ENCODE peak calls at places on chromosomes 16 and 17, in four cellular contexts. L, K, O and N are unnamed samples.

GRCh38 chr17:79043931-79044320 is 20.0 kb downstream of the C1QTNF1 start:
- DNase-seq in L (no peak), K (no peak), O (no peak), N (no peak)

GRCh38 chr17:2649191-2649590 is 55.7 kb downstream of the PAFAH1B1 start:
- DNase-seq in L (no peak), K (no peak), O (no peak), N (no peak)

GRCh38 chr17:68705331-68706166 is 104.4 kb upstream of the FAM20A start:
- DNase-seq in L (no peak), K (no peak), O (no peak), N (no peak)

GRCh38 chr16:53629607-53630312 is 73.9 kb downstream of the RPGRIP1L start:
- DNase-seq in L (no peak), K (no peak), O (no peak), N (no peak)

GRCh38 chr16:25066426-25066746 is 45.2 kb upstream of the LCMT1 start:
- DNase-seq in L (no peak), K (no peak), O (no peak), N (no peak)

GRCh38 chr16:30948956-30949654 is at the start of gene ORAI3:
- DNase-seq in L (no peak), K (peak), O (no peak), N (peak)

GRCh38 chr16:56932588-56933265 is 785 bp downstream of the HERPUD1 start:
- DNase-seq in L (peak), K (peak), O (no peak), N (peak)

GRCh38 chr16:9012848-9013507 is 49.3 kb upstream of the USP7 start:
- DNase-seq in L (no peak), K (no peak), O (no peak), N (no peak)

GRCh38 chr17:4666296-4666695 is 24.8 kb upstream of the ALOX15 start:
- DNase-seq in L (no peak), K (no peak), O (no peak), N (no peak)

GRCh38 chr17:21463779-21464407 is 87.7 kb downstream of the KCNJ12 start:
- DNase-seq in L (no peak), K (no peak), O (no peak), N (peak)

GRCh38 chr16:14249291-14250032 is 178.3 kb downstream of the MRTFB start:
- DNase-seq in L (no peak), K (peak), O (peak), N (peak)

GRCh38 chr17:45230410-45230786 is 8.7 kb downstream of the FMNL1 start:
- DNase-seq in L (no peak), K (no peak), O (no peak), N (no peak)

GRCh38 chr16:78307824-78308528 is 208.5 kb downstream of the WWOX start:
- DNase-seq in L (no peak), K (no peak), O (no peak), N (no peak)

GRCh38 chr16:74469946-74470478 is 48.7 kb upstream of the CLEC18B start:
- DNase-seq in L (no peak), K (no peak), O (no peak), N (no peak)

GRCh38 chr16:5615868-5616642 is 518.5 kb upstream of the EEF2KMT start:
- DNase-seq in L (no peak), K (peak), O (peak), N (peak)

GRCh38 chr17:9195346-9195870 is 174.1 kb downstream of the NTN1 start:
- DNase-seq in L (no peak), K (no peak), O (no peak), N (no peak)

GRCh38 chr17:19327039-19327776 is 35.3 kb downstream of the B9D1 start:
- DNase-seq in L (no peak), K (no peak), O (peak), N (no peak)

GRCh38 chr16:80231888-80232287 is 308.9 kb upstream of the DYNLRB2 start:
- DNase-seq in L (no peak), K (no peak), O (peak), N (no peak)

GRCh38 chr17:43584666-43585102 is 38.5 kb upstream of the ETV4 start:
- DNase-seq in L (no peak), K (no peak), O (no peak), N (no peak)

GRCh38 chr17:81003711-81004335 is 12.2 kb downstream of the CHMP6 start:
- DNase-seq in L (no peak), K (no peak), O (no peak), N (no peak)

GRCh38 chr16:4601317-4602186 is 13.1 kb downstream of the UBALD1 start:
- DNase-seq in L (no peak), K (peak), O (no peak), N (no peak)

GRCh38 chr16:85126731-85127662 is 14.7 kb upstream of the CIBAR2 start:
- DNase-seq in L (no peak), K (no peak), O (peak), N (no peak)

GRCh38 chr17:49992191-49992932 is 2.7 kb downstream of the DLX3 start:
- DNase-seq in L (no peak), K (no peak), O (no peak), N (no peak)

GRCh38 chr16:82612263-82612662 is 14.5 kb upstream of the CDH13 start:
- DNase-seq in L (no peak), K (no peak), O (no peak), N (no peak)

GRCh38 chr16:81181013-81181720 is 57.3 kb upstream of the BCO1 start:
- DNase-seq in L (peak), K (peak), O (peak), N (peak)

GRCh38 chr17:8289103-8289397 is 580 bp downstream of the RANGRF start:
- DNase-seq in L (no peak), K (no peak), O (no peak), N (no peak)

GRCh38 chr16:84048306-84048705 is 5.7 kb upstream of the SLC38A8 start:
- DNase-seq in L (no peak), K (no peak), O (no peak), N (no peak)
- TF ChIP-seq CTCF in L (no peak), K (no peak), O (peak), N (no peak)

GRCh38 chr16:3129137-3130131 is 5.4 kb upstream of the ZNF213 start:
- DNase-seq in L (peak), K (peak), O (peak), N (peak)
- TF ChIP-seq CTCF in L (peak), K (peak), O (peak), N (peak)

GRCh38 chr17:28368915-28369683 is 1.0 kb downstream of the VTN start:
- DNase-seq in L (no peak), K (no peak), O (no peak), N (no peak)

GRCh38 chr17:28370744-28371103 is 617 bp upstream of the VTN start:
- DNase-seq in L (no peak), K (no peak), O (no peak), N (no peak)

GRCh38 chr17:28368306-28368831 is 1.7 kb downstream of the VTN start:
- DNase-seq in L (no peak), K (no peak), O (no peak), N (no peak)

GRCh38 chr17:28370035-28370743 is at the start of gene VTN:
- DNase-seq in L (no peak), K (no peak), O (no peak), N (peak)

DNA sequence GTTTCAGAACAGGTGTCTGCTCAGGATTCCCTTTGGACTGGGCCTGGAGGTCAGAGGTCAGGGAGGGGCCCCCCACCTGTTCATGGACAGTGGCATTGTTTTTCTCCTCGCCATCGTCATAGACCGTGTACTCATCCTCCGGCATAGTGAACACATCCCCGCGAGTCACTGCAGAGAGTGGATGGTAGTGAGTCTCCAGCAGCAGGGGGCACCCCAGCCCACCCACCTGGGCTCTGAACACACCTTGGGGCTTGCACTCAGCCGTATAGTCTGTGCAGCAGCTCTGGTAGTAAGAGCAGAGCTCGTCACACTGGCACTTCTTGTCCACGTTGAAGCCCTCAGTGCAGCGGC is 448 bp downstream of the VTN start:
- DNase-seq in L (no peak), K (no peak), O (no peak), N (no peak)
- TF ChIP-seq CTCF in L (no peak), K (no peak), O (no peak), N (no peak)

DNA sequence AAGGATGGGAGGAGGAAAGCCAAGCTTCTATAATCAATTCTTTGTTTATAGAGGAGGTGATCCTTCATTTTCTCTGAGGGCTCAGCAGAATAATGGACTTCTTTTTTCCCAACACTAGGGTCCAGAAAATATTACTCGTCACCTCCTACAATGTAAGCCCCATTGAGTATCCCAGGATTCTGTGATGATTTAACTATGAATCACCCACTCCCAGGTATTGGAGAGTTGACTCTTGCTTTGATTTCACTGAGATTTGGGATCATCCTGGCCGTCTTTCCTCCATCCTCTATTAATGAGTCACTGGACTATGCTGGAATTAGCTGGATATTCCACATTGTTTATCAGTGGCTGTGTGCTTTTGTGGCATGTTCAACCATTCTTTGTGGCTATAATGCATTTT is 452.0 kb downstream of the NPIPA7 start:
- DNase-seq in L (no peak), K (no peak), O (no peak), N (no peak)
- TF ChIP-seq CTCF in L (no peak), K (no peak), O (no peak), N (no peak)

DNA sequence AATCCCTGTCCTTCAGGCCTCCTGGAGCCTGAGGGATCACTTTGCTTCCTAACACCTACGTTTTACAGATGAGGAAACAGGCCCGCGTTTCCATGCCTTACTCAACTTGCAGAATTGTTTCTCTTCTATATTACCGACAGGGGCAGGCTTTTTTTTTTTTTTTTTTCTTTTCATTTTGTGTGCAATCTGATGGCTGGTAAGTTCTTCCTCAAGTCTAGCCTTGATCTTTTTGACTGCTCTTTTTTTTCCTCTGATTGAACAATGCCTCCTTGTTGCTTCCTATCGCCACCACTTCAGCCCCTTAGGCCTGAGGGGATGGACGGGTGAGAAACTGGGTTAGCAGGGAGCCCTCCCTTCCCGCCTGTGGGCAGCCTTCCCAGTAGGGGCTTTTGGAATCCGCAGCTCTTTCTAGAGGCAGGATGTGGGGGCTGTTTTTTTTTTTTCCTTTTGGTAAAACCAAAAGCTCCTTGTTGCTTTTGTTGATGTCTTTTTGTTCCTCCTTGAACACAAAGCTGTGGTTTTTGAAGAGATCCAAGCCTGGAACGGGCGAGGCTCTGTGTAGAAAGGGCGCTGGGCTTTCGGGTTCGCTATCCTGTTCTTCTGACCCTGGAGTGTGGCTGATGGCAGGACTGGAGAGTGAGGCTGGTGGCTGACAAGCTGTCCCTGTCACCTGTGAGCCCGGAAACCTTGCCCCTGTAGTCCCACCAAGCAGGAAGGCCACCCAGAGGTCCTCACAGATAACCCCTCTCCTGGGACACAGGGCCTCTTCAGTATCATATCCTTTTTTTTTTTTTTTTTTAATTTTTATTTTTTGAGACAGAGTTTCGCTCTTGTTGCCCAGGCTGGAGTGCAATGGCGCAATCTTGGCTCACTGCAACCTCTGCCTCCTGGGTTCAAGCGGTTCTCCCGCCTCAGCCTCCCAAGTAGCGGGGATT is 14.0 kb downstream of the LASP1 start:
- DNase-seq in L (no peak), K (no peak), O (peak), N (no peak)
- TF ChIP-seq CTCF in L (no peak), K (no peak), O (no peak), N (no peak)

GRCh38 chr17:31013844-31014243 is 43.0 kb downstream of the RNF135 start:
- DNase-seq in L (no peak), K (no peak), O (no peak), N (no peak)

GRCh38 chr17:31019004-31019403 is 48.2 kb downstream of the RNF135 start:
- DNase-seq in L (no peak), K (no peak), O (no peak), N (no peak)

GRCh38 chr17:31015639-31016038 is 44.8 kb downstream of the RNF135 start:
- DNase-seq in L (no peak), K (no peak), O (no peak), N (no peak)
- TF ChIP-seq CTCF in L (no peak), K (no peak), O (no peak), N (no peak)

DNA sequence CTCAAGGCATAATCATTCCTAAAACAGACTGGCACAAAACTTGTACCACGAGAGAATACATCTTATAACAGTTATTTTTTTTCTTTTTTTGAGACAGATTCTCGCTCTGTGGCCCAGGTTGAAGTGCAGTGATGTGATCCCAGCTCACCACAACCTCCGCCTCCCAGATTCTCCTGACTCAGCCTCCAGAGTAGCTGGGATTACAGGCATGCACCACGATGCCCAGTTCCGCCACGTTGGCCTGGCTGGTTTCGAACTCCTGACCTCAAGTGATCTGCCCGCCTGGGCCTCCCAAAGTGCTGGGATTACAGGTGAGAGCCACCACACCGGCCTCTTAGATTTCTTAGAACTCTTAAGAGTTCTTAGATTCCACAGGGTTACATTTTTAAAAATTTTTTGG is 4.1 kb downstream of the NUFIP2 start:
- DNase-seq in L (no peak), K (no peak), O (no peak), N (no peak)
- TF ChIP-seq CTCF in L (no peak), K (no peak), O (no peak), N (no peak)

GRCh38 chr16:71443714-71444113 is 1.9 kb upstream of the TLE7 start:
- DNase-seq in L (no peak), K (no peak), O (no peak), N (no peak)

GRCh38 chr16:71439531-71439930 is 2.3 kb downstream of the TLE7 start:
- DNase-seq in L (no peak), K (no peak), O (no peak), N (no peak)

GRCh38 chr16:71442041-71442440 is at the start of gene TLE7:
- DNase-seq in L (no peak), K (no peak), O (no peak), N (no peak)

GRCh38 chr16:71441348-71441781 is 489 bp downstream of the TLE7 start:
- DNase-seq in L (no peak), K (no peak), O (no peak), N (no peak)

DNA sequence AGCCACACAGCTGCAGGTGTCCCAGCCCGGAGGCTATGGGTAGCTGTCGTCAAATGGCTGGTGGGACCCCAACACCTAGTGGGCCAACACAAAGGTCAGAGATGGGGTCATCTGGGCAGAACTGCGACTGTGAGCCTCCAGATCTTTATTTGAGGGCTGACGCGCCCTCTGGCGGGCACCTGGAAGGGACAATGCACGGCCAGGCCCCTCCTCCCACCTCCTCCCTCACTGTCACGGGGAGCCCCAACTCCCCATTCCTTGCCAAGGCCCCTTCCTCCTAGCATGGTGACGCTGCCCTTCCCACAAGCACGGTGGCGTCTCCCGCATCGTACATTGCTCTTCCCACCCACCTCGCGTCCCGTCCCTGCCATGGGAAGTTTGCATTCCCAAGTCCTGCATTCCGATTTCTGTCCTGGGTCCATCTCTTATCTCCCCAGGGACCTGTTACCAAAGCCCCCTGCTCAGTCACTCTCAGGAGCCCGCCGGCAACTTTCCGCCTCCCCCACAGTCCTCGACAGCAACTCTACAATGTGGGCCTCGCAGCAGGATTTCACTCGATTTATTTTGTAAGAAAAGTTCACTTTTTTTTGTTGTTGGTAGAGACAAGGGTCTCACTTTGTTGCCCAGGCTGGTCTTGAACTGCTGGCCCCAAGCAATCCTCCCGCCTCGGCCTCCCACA is 1.0 kb downstream of the TLE7 start:
- DNase-seq in L (no peak), K (no peak), O (no peak), N (no peak)
- TF ChIP-seq CTCF in L (no peak), K (no peak), O (no peak), N (no peak)

DNA sequence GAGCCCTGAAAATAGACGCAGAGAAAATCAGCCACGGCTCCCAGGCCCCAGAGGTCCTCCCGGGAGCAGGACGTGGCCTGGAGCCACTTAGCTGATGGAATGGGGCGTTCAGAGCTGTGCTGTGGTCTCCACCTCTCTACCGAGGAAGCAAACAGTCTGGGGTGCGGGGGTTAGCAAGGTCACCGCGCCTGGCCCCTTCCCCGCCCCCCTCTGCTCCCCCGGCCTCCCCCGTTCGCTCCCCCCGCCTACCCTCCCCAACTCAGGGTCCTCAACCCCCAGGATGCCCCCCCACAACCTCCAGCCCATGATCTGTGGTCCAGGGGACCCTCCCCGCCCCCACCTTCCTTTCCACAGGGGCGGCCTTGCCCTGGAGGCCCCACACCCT is 20.6 kb upstream of the C1QTNF8 start:
- DNase-seq in L (no peak), K (no peak), O (no peak), N (no peak)
- TF ChIP-seq CTCF in L (no peak), K (no peak), O (no peak), N (no peak)